ENCODE peak calls at places on chromosome 4, in nine cellular contexts. One of them, this sample, is unnamed.

GRCh38 chr4:144456196-144456595 is 189.8 kb upstream of the HHIP start:
- DNase-seq in Calu3: no peak
- DNase-seq in AG04450: no peak
- DNase-seq in NB4: no peak
- DNase-seq in activated CD8-positive, alpha-beta T cell treated with anti-CD3 and anti-CD28 coated beads for 36 hours: no peak
- DNase-seq in right lobe of liver: no peak
- DNase-seq in tibial nerve: no peak
- DNase-seq in endodermal cell: no peak
- DNase-seq in stomach: no peak
- DNase-seq in this sample: no peak

GRCh38 chr4:74516321-74516720 is 71.4 kb downstream of the AREG start:
- DNase-seq in Calu3: no peak
- DNase-seq in tibial nerve: no peak
- DNase-seq in right lobe of liver: no peak
- DNase-seq in AG04450: no peak
- DNase-seq in endodermal cell: no peak
- DNase-seq in stomach: no peak
- DNase-seq in activated CD8-positive, alpha-beta T cell treated with anti-CD3 and anti-CD28 coated beads for 36 hours: no peak
- DNase-seq in NB4: no peak
- DNase-seq in this sample: no peak

GRCh38 chr4:39120418-39120817 is 58.4 kb downstream of the KLHL5 start:
- DNase-seq in activated CD8-positive, alpha-beta T cell treated with anti-CD3 and anti-CD28 coated beads for 36 hours: no peak
- DNase-seq in AG04450: no peak
- DNase-seq in tibial nerve: no peak
- DNase-seq in NB4: no peak
- DNase-seq in Calu3: no peak
- DNase-seq in stomach: no peak
- DNase-seq in right lobe of liver: no peak
- DNase-seq in endodermal cell: no peak
- DNase-seq in this sample: no peak

GRCh38 chr4:13285336-13285735 is 198.8 kb downstream of the RAB28 start:
- DNase-seq in activated CD8-positive, alpha-beta T cell treated with anti-CD3 and anti-CD28 coated beads for 36 hours: no peak
- DNase-seq in stomach: no peak
- DNase-seq in AG04450: no peak
- DNase-seq in NB4: no peak
- DNase-seq in tibial nerve: no peak
- DNase-seq in endodermal cell: no peak
- DNase-seq in right lobe of liver: no peak
- DNase-seq in Calu3: no peak
- DNase-seq in this sample: no peak

GRCh38 chr4:120071192-120071795 is 4.6 kb upstream of the MAD2L1 start:
- DNase-seq in stomach: no peak
- DNase-seq in NB4: peak
- DNase-seq in right lobe of liver: no peak
- DNase-seq in activated CD8-positive, alpha-beta T cell treated with anti-CD3 and anti-CD28 coated beads for 36 hours: peak
- DNase-seq in tibial nerve: no peak
- DNase-seq in Calu3: peak
- DNase-seq in AG04450: no peak
- DNase-seq in endodermal cell: peak
- DNase-seq in this sample: no peak

GRCh38 chr4:83205760-83206159 is 78.8 kb downstream of the COQ2 start:
- DNase-seq in right lobe of liver: no peak
- DNase-seq in Calu3: no peak
- DNase-seq in endodermal cell: no peak
- DNase-seq in activated CD8-positive, alpha-beta T cell treated with anti-CD3 and anti-CD28 coated beads for 36 hours: no peak
- DNase-seq in stomach: no peak
- DNase-seq in NB4: no peak
- DNase-seq in AG04450: no peak
- DNase-seq in tibial nerve: no peak
- DNase-seq in this sample: no peak

GRCh38 chr4:83561381-83561780 is 25.5 kb downstream of the GPAT3 start:
- DNase-seq in NB4: peak
- DNase-seq in tibial nerve: peak
- DNase-seq in AG04450: no peak
- DNase-seq in Calu3: peak
- DNase-seq in stomach: peak
- DNase-seq in right lobe of liver: peak
- DNase-seq in endodermal cell: no peak
- DNase-seq in activated CD8-positive, alpha-beta T cell treated with anti-CD3 and anti-CD28 coated beads for 36 hours: peak
- DNase-seq in this sample: no peak

GRCh38 chr4:8410641-8411271 is 29.8 kb downstream of the ACOX3 start:
- DNase-seq in NB4: peak
- DNase-seq in right lobe of liver: no peak
- DNase-seq in AG04450: no peak
- DNase-seq in tibial nerve: peak
- DNase-seq in stomach: peak
- DNase-seq in Calu3: peak
- DNase-seq in endodermal cell: peak
- DNase-seq in activated CD8-positive, alpha-beta T cell treated with anti-CD3 and anti-CD28 coated beads for 36 hours: no peak
- DNase-seq in this sample: no peak

GRCh38 chr4:124903995-124904722 is 191.6 kb upstream of the ANKRD50 start:
- DNase-seq in tibial nerve: peak
- DNase-seq in NB4: no peak
- DNase-seq in endodermal cell: peak
- DNase-seq in Calu3: peak
- DNase-seq in activated CD8-positive, alpha-beta T cell treated with anti-CD3 and anti-CD28 coated beads for 36 hours: no peak
- DNase-seq in stomach: peak
- DNase-seq in AG04450: no peak
- DNase-seq in right lobe of liver: no peak
- DNase-seq in this sample: no peak

GRCh38 chr4:92497141-92497540 is 193.4 kb downstream of the GRID2 start:
- DNase-seq in right lobe of liver: no peak
- DNase-seq in activated CD8-positive, alpha-beta T cell treated with anti-CD3 and anti-CD28 coated beads for 36 hours: no peak
- DNase-seq in NB4: no peak
- DNase-seq in tibial nerve: no peak
- DNase-seq in AG04450: no peak
- DNase-seq in stomach: no peak
- DNase-seq in Calu3: no peak
- DNase-seq in endodermal cell: no peak
- DNase-seq in this sample: no peak

GRCh38 chr4:130714006-130714405 is 1618.1 kb downstream of the C4orf33 start:
- DNase-seq in endodermal cell: no peak
- DNase-seq in stomach: no peak
- DNase-seq in activated CD8-positive, alpha-beta T cell treated with anti-CD3 and anti-CD28 coated beads for 36 hours: no peak
- DNase-seq in tibial nerve: no peak
- DNase-seq in right lobe of liver: no peak
- DNase-seq in NB4: no peak
- DNase-seq in AG04450: no peak
- DNase-seq in Calu3: no peak
- DNase-seq in this sample: no peak

GRCh38 chr4:155614111-155614762 is 52.4 kb upstream of the GUCY1A1 start:
- DNase-seq in endodermal cell: no peak
- DNase-seq in NB4: no peak
- DNase-seq in stomach: no peak
- DNase-seq in right lobe of liver: no peak
- DNase-seq in Calu3: no peak
- DNase-seq in AG04450: no peak
- DNase-seq in activated CD8-positive, alpha-beta T cell treated with anti-CD3 and anti-CD28 coated beads for 36 hours: no peak
- DNase-seq in tibial nerve: no peak
- DNase-seq in this sample: no peak

GRCh38 chr4:113893546-113893945 is 85.9 kb downstream of the ARSJ start:
- DNase-seq in AG04450: no peak
- DNase-seq in endodermal cell: no peak
- DNase-seq in right lobe of liver: no peak
- DNase-seq in tibial nerve: no peak
- DNase-seq in NB4: no peak
- DNase-seq in activated CD8-positive, alpha-beta T cell treated with anti-CD3 and anti-CD28 coated beads for 36 hours: no peak
- DNase-seq in stomach: no peak
- DNase-seq in Calu3: no peak
- DNase-seq in this sample: no peak

GRCh38 chr4:81255524-81255923 is 40.5 kb upstream of the PRKG2 start:
- DNase-seq in stomach: no peak
- DNase-seq in activated CD8-positive, alpha-beta T cell treated with anti-CD3 and anti-CD28 coated beads for 36 hours: no peak
- DNase-seq in Calu3: no peak
- DNase-seq in right lobe of liver: no peak
- DNase-seq in NB4: no peak
- DNase-seq in tibial nerve: no peak
- DNase-seq in AG04450: peak
- DNase-seq in endodermal cell: no peak
- DNase-seq in this sample: no peak

GRCh38 chr4:76802546-76803021 is 95.4 kb downstream of the SOWAHB start:
- DNase-seq in stomach: no peak
- DNase-seq in NB4: no peak
- DNase-seq in tibial nerve: no peak
- DNase-seq in Calu3: no peak
- DNase-seq in right lobe of liver: no peak
- DNase-seq in AG04450: no peak
- DNase-seq in endodermal cell: peak
- DNase-seq in activated CD8-positive, alpha-beta T cell treated with anti-CD3 and anti-CD28 coated beads for 36 hours: no peak
- DNase-seq in this sample: no peak

DNA sequence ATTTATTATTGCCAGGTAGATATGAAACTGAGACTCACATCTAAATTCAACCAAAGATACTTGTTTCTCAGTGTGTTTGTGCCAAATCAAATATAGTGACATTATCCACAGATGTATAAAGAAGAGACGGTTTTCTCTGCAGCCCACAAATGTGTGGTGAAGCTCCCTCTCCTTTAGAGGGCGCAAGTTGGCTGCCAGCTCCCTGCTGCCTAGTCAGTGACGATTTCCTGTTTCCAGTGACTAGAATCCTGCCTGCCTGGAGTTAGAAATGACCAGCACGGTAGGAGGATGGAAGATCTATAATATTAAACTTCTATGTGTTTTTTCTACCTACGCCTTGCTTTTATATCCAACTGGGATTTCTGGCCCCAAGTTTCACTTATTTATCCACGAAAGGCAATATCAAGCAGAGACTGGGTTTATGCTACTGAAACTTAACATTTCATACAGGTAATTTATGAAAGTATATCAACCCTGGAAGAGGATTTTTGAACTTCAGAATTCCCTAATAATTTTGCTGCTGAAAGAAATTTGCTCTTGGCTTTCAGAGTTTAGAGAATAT is 1793.7 kb upstream of the TENM3 start:
- DNase-seq in tibial nerve: no peak
- DNase-seq in AG04450: no peak
- DNase-seq in Calu3: peak
- DNase-seq in stomach: no peak
- DNase-seq in endodermal cell: peak
- DNase-seq in activated CD8-positive, alpha-beta T cell treated with anti-CD3 and anti-CD28 coated beads for 36 hours: peak
- DNase-seq in NB4: peak
- DNase-seq in right lobe of liver: no peak
- DNase-seq in this sample: peak
- TF ChIP-seq CTCF in tibial nerve: peak
- TF ChIP-seq CTCF in AG04450: peak
- TF ChIP-seq CTCF in Calu3: peak
- TF ChIP-seq CTCF in stomach: no peak
- TF ChIP-seq CTCF in endodermal cell: peak
- TF ChIP-seq CTCF in activated CD8-positive, alpha-beta T cell treated with anti-CD3 and anti-CD28 coated beads for 36 hours: no peak
- TF ChIP-seq CTCF in NB4: peak
- TF ChIP-seq CTCF in right lobe of liver: peak
- TF ChIP-seq CTCF in this sample: peak

GRCh38 chr4:15848191-15848842 is 70.2 kb downstream of the CD38 start:
- DNase-seq in tibial nerve: no peak
- DNase-seq in activated CD8-positive, alpha-beta T cell treated with anti-CD3 and anti-CD28 coated beads for 36 hours: no peak
- DNase-seq in NB4: peak
- DNase-seq in stomach: no peak
- DNase-seq in endodermal cell: no peak
- DNase-seq in Calu3: no peak
- DNase-seq in right lobe of liver: no peak
- DNase-seq in AG04450: no peak
- DNase-seq in this sample: no peak
- TF ChIP-seq CTCF in tibial nerve: no peak
- TF ChIP-seq CTCF in activated CD8-positive, alpha-beta T cell treated with anti-CD3 and anti-CD28 coated beads for 36 hours: no peak
- TF ChIP-seq CTCF in NB4: peak
- TF ChIP-seq CTCF in stomach: no peak
- TF ChIP-seq CTCF in endodermal cell: no peak
- TF ChIP-seq CTCF in Calu3: no peak
- TF ChIP-seq CTCF in right lobe of liver: no peak
- TF ChIP-seq CTCF in AG04450: no peak
- TF ChIP-seq CTCF in this sample: no peak

GRCh38 chr4:185779520-185779919 is 32.5 kb downstream of the SORBS2 start:
- DNase-seq in NB4: no peak
- DNase-seq in Calu3: no peak
- DNase-seq in activated CD8-positive, alpha-beta T cell treated with anti-CD3 and anti-CD28 coated beads for 36 hours: no peak
- DNase-seq in AG04450: no peak
- DNase-seq in endodermal cell: no peak
- DNase-seq in stomach: no peak
- DNase-seq in tibial nerve: no peak
- DNase-seq in right lobe of liver: no peak
- DNase-seq in this sample: no peak

GRCh38 chr4:185783574-185783973 is 28.4 kb downstream of the SORBS2 start:
- DNase-seq in NB4: no peak
- DNase-seq in AG04450: no peak
- DNase-seq in tibial nerve: no peak
- DNase-seq in right lobe of liver: no peak
- DNase-seq in endodermal cell: no peak
- DNase-seq in stomach: no peak
- DNase-seq in Calu3: no peak
- DNase-seq in activated CD8-positive, alpha-beta T cell treated with anti-CD3 and anti-CD28 coated beads for 36 hours: no peak
- DNase-seq in this sample: no peak

GRCh38 chr4:185780472-185780871 is 31.5 kb downstream of the SORBS2 start:
- DNase-seq in right lobe of liver: no peak
- DNase-seq in NB4: no peak
- DNase-seq in tibial nerve: no peak
- DNase-seq in Calu3: no peak
- DNase-seq in AG04450: no peak
- DNase-seq in activated CD8-positive, alpha-beta T cell treated with anti-CD3 and anti-CD28 coated beads for 36 hours: no peak
- DNase-seq in stomach: no peak
- DNase-seq in endodermal cell: no peak
- DNase-seq in this sample: no peak

GRCh38 chr4:185782523-185782922 is 29.5 kb downstream of the SORBS2 start:
- DNase-seq in right lobe of liver: no peak
- DNase-seq in tibial nerve: no peak
- DNase-seq in NB4: no peak
- DNase-seq in endodermal cell: no peak
- DNase-seq in activated CD8-positive, alpha-beta T cell treated with anti-CD3 and anti-CD28 coated beads for 36 hours: no peak
- DNase-seq in AG04450: no peak
- DNase-seq in Calu3: no peak
- DNase-seq in stomach: no peak
- DNase-seq in this sample: no peak

GRCh38 chr4:185781555-185782215 is 30.3 kb downstream of the SORBS2 start:
- DNase-seq in endodermal cell: no peak
- DNase-seq in NB4: no peak
- DNase-seq in activated CD8-positive, alpha-beta T cell treated with anti-CD3 and anti-CD28 coated beads for 36 hours: no peak
- DNase-seq in Calu3: no peak
- DNase-seq in right lobe of liver: no peak
- DNase-seq in stomach: no peak
- DNase-seq in AG04450: no peak
- DNase-seq in tibial nerve: no peak
- DNase-seq in this sample: no peak
- TF ChIP-seq CTCF in endodermal cell: no peak
- TF ChIP-seq CTCF in NB4: no peak
- TF ChIP-seq CTCF in activated CD8-positive, alpha-beta T cell treated with anti-CD3 and anti-CD28 coated beads for 36 hours: no peak
- TF ChIP-seq CTCF in Calu3: no peak
- TF ChIP-seq CTCF in right lobe of liver: no peak
- TF ChIP-seq CTCF in stomach: no peak
- TF ChIP-seq CTCF in AG04450: no peak
- TF ChIP-seq CTCF in tibial nerve: no peak
- TF ChIP-seq CTCF in this sample: no peak

DNA sequence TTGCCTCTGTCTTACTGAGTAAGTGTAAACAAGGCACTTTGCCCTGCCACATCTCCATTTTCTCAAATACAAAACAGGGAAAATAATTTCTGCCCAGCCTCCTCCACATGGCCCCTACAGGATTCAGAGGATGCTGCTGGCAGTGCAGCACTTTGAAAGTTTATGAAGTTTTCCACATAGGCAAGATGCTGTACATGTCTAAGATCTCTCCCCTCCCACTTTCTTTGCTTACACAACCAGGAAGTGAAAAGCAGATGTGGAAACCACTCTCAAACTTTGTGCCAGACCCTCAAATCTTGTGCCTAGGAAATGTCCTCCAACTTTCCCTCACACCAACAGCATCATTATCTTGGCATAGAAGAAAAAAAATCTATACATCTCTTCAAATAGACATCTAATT is 257.0 kb upstream of the LDB2 start:
- DNase-seq in right lobe of liver: no peak
- DNase-seq in Calu3: no peak
- DNase-seq in activated CD8-positive, alpha-beta T cell treated with anti-CD3 and anti-CD28 coated beads for 36 hours: no peak
- DNase-seq in NB4: peak
- DNase-seq in AG04450: no peak
- DNase-seq in endodermal cell: no peak
- DNase-seq in stomach: no peak
- DNase-seq in tibial nerve: no peak
- DNase-seq in this sample: no peak
- TF ChIP-seq CTCF in right lobe of liver: no peak
- TF ChIP-seq CTCF in Calu3: no peak
- TF ChIP-seq CTCF in activated CD8-positive, alpha-beta T cell treated with anti-CD3 and anti-CD28 coated beads for 36 hours: no peak
- TF ChIP-seq CTCF in NB4: no peak
- TF ChIP-seq CTCF in AG04450: peak
- TF ChIP-seq CTCF in endodermal cell: no peak
- TF ChIP-seq CTCF in stomach: no peak
- TF ChIP-seq CTCF in tibial nerve: no peak
- TF ChIP-seq CTCF in this sample: no peak